ENCODE peak calls at places on chromosomes 7 and 10, in five cellular contexts. D is breast epithelium, U is fibroblast of mammary gland, V is HepG2, H is AG09309. P is an unnamed sample.

GRCh38 chr7:156368053-156368452 is 272.5 kb upstream of the RNF32 start:
- DNase-seq in D (peak), U (no peak), V (no peak), H (no peak), P (no peak)

GRCh38 chr7:135151162-135151932 is 3.5 kb downstream of the TMEM140 start:
- DNase-seq in D (no peak), U (no peak), V (no peak), H (no peak), P (no peak)

GRCh38 chr10:101031796-101032636 is 982 bp downstream of the SFXN3 start:
- DNase-seq in D (peak), U (peak), V (peak), H (no peak), P (no peak)

GRCh38 chr7:139109983-139110411 is 477 bp upstream of the ZC3HAV1 start:
- DNase-seq in D (no peak), U (no peak), V (no peak), H (no peak), P (no peak)

GRCh38 chr7:17075601-17076000 is 193.8 kb upstream of the AGR3 start:
- DNase-seq in D (no peak), U (no peak), V (no peak), H (no peak), P (no peak)

GRCh38 chr10:71584461-71584860 is 135.1 kb downstream of the C10orf105 start:
- DNase-seq in D (no peak), U (no peak), V (no peak), H (peak), P (no peak)

GRCh38 chr7:128891942-128892269 is 18.6 kb downstream of the KCP start:
- DNase-seq in D (no peak), U (no peak), V (no peak), H (no peak), P (no peak)

GRCh38 chr7:76356823-76357222 is 2.0 kb downstream of the YWHAG start:
- DNase-seq in D (no peak), U (peak), V (no peak), H (no peak), P (no peak)

GRCh38 chr7:9242604-9243003 is 809.2 kb downstream of the NXPH1 start:
- DNase-seq in D (no peak), U (no peak), V (no peak), H (no peak), P (no peak)

DNA sequence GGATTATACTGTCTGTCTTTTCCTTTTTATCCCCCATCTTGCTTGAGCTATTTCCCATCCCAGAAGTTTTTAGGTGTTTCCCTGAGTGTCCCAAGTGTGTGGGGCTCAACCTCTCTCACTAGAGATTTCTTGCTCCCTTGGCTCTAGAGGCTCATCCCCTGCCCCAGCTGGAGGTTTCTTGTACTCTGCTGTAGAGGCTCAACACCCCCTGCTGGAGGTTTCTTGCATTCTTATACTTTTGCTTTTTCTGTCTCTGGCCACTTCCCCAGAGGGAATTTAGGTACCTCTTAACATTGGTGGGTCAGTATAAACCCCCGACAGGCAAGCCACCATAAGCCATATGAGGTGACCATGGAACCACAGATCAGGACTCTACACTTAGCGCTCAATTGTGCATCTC is 114.2 kb upstream of the FAM3C start:
- DNase-seq in D (no peak), U (no peak), V (no peak), H (no peak), P (no peak)
- H3K4me3 ChIP-seq in D (no peak), U (no peak), V (no peak), H (no peak), P (no peak)

GRCh38 chr7:127792528-127793342 is 140.7 kb downstream of the SND1 start:
- DNase-seq in D (no peak), U (peak), V (peak), H (no peak), P (no peak)
- TF ChIP-seq CTCF in D (no peak), U (peak), V (peak), H (peak), P (peak)

DNA sequence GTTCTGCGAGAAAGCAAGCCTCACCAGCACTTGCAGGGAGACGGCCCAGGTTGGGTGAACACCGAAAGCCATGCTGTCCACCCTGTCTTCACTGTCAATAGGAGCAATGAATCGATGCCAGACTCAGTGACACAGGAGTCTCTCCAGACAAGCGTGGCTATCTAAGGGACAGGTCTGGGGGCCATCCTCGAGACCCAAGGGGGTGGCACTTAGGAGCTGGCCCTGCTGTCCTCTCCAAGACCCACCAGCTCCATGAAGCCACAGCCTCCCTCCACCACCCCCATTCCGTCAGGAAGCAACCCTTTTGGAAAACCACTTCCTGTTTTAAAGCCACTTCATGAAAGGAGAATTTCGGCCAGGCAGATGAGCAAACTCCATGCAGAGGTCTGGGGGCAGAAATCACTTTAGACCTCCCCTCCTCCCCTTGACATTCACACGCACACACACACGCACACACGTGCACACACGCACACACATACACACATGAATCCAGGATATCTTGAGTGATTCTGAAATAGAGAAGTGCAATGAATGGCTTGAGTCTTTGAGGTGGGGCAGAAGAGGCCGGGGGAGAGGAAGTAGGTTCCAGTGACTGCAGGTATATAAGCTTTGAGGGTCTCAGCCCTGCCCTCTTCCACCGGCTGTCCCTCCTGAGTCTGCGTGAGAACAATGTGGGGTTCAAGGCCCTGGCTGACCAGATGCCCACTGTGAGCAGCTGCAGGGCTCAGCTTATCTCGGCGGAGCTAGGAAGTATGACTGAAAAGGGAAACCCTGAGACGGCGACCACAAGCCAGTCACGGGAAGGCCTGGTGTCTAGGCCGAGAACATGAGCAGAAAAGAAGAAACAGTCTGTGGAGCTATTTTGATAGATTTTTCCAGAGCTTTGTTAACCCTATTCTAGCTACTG is 25.0 kb downstream of the RGS10 start:
- DNase-seq in D (no peak), U (peak), V (no peak), H (no peak), P (no peak)
- H3K4me3 ChIP-seq in D (no peak), U (no peak), V (no peak), H (no peak), P (no peak)

GRCh38 chr7:1123721-1124120 is 35.8 kb downstream of the GPER1 start:
- DNase-seq in D (no peak), U (peak), V (peak), H (peak), P (no peak)
- TF ChIP-seq CTCF in D (peak), U (peak), V (peak), H (peak), P (peak)

DNA sequence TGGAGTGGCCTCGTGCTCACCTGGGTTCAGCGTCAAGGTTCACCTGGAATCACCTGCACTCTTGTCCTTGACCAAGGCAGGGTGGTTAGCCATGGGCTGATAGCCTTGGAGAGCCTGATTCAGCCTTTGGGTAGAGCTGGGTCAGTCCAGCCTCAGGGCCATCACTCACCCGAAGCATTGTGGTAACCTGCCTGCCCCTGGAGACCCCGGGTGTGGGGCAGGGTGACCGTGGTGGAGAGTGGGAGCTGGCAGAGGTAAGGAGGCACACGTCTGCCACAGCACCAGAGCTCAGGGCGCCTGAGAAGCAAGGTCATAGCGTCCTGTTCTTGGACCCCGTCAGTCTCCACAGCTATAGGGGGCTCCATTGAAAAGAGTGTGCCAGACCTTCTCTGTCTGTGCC is 27.7 kb upstream of the WDFY4 start:
- DNase-seq in D (no peak), U (no peak), V (no peak), H (no peak), P (no peak)
- H3K4me3 ChIP-seq in D (no peak), U (peak), V (no peak), H (no peak), P (peak)

GRCh38 chr10:83050815-83051214 is 1088.5 kb upstream of the GHITM start:
- DNase-seq in D (no peak), U (no peak), V (no peak), H (no peak), P (no peak)
- TF ChIP-seq CTCF in D (no peak), U (no peak), V (no peak), H (no peak), P (no peak)

GRCh38 chr7:2353113-2353512 is 1.5 kb upstream of the EIF3B start:
- DNase-seq in D (no peak), U (no peak), V (no peak), H (no peak), P (no peak)
- H3K4me3 ChIP-seq in D (peak), U (peak), V (peak), H (no peak), P (peak)

GRCh38 chr7:51357821-51358220 is 41.2 kb upstream of the COBL start:
- DNase-seq in D (no peak), U (no peak), V (no peak), H (no peak), P (no peak)
- TF ChIP-seq CTCF in D (no peak), U (no peak), V (no peak), H (no peak), P (no peak)

GRCh38 chr7:152882576-152883310 is 123.2 kb downstream of the ACTR3B start:
- DNase-seq in D (no peak), U (no peak), V (no peak), H (no peak), P (no peak)
- H3K4me3 ChIP-seq in D (no peak), U (no peak), V (no peak), H (no peak), P (no peak)

GRCh38 chr7:142231716-142232115 is 26.1 kb downstream of the PRSS58 start:
- DNase-seq in D (no peak), U (peak), V (peak), H (no peak), P (no peak)
- TF ChIP-seq CTCF in D (no peak), U (peak), V (peak), H (no peak), P (no peak)

P was measured in AG04449.